ENCODE peak calls at places on chromosome 19, in four cellular contexts. V is central memory CD4-positive, alpha-beta T cell; L is mucosa of gallbladder; J is sciatic nerve. C is an unnamed sample.
A peak's percentile ranks its signal among the peaks of the same experiment; 100 is the strongest.

GRCh38 chr19:33055718-33056117 is 9.0 kb downstream of the RHPN2 start:
- DNase-seq in L (no peak), J (no peak), V (no peak), C (no peak)

GRCh38 chr19:3767050-3767449 is 4.6 kb downstream of the MRPL54 start:
- DNase-seq in V (no peak), J (no peak), L (no peak), C (no peak)

GRCh38 chr19:48933382-48933932 is at the start of gene DHDH:
- DNase-seq in V (peak; percentile 85), J (peak; percentile 81), L (peak; percentile 84), C (peak; percentile 98)

GRCh38 chr19:6737873-6738725 is 719 bp upstream of the GPR108 start:
- DNase-seq in L (peak; percentile 99), V (peak; percentile 72), J (peak; percentile 97), C (peak; percentile 82)

GRCh38 chr19:30236006-30236405 is 136.2 kb upstream of the ZNF536 start:
- DNase-seq in J (no peak), V (no peak), L (no peak), C (no peak)

GRCh38 chr19:12723643-12724426 is at the start of gene TNPO2:
- DNase-seq in V (peak; percentile 56), J (no peak), L (peak; percentile 42), C (peak; percentile 48)

GRCh38 chr19:41997851-41998229 is 3.8 kb upstream of the ATP1A3 start:
- DNase-seq in L (no peak), J (no peak), V (no peak), C (no peak)

GRCh38 chr19:7370546-7370945 is 21.8 kb downstream of the ARHGEF18 start:
- DNase-seq in L (no peak), V (no peak), J (no peak), C (no peak)

GRCh38 chr19:43699506-43700367 is 16.1 kb upstream of the IRGC start:
- DNase-seq in L (no peak), J (peak; percentile 63), V (no peak), C (no peak)

GRCh38 chr19:2732157-2732725 is 7.6 kb downstream of the SLC39A3 start:
- DNase-seq in J (no peak), L (no peak), V (no peak), C (no peak)

GRCh38 chr19:7417671-7418324 is 69.1 kb downstream of the ARHGEF18 start:
- DNase-seq in J (no peak), L (no peak), V (no peak), C (no peak)

GRCh38 chr19:44003461-44004134 is 841 bp downstream of the ZNF230 start:
- DNase-seq in V (no peak), J (no peak), L (no peak), C (peak; percentile 54)

GRCh38 chr19:2087621-2088100 is 8.5 kb downstream of the MOB3A start:
- DNase-seq in V (peak; percentile 46), L (no peak), J (no peak), C (no peak)

GRCh38 chr19:28838909-28839308 is 374.0 kb downstream of the UQCRFS1 start:
- DNase-seq in L (no peak), V (no peak), J (no peak), C (no peak)

GRCh38 chr19:28514166-28514565 is 698.8 kb downstream of the UQCRFS1 start:
- DNase-seq in L (no peak), V (no peak), J (no peak), C (no peak)

GRCh38 chr19:5695649-5696195 is 5.6 kb downstream of the RPL36 start:
- DNase-seq in L (no peak), V (no peak), J (no peak), C (no peak)

GRCh38 chr19:4376245-4376990 is 23.9 kb downstream of the SH3GL1 start:
- DNase-seq in J (no peak), V (no peak), L (no peak), C (peak; percentile 71)

GRCh38 chr19:18417250-18418033 is 1.8 kb upstream of the SSBP4 start:
- DNase-seq in V (no peak), J (peak; percentile 92), L (peak; percentile 70), C (peak; percentile 30)

C was measured in HT-29.